ENCODE peak calls at places on chromosomes 11 and 22, in nine cellular contexts. X is HepG2, F is testis, O is A549, H is HCT116, C is uterus, I is transverse colon, U is right lobe of liver, B is body of pancreas. Y is an unnamed sample. For H3K4me1, the result is how much of the 10 kb centered on the place peaks cover.

GRCh38 chr22:42443240-42444059 is 11.2 kb upstream of the NFAM1 start:
- DNase-seq in O (peak), C (no peak), X (no peak), F (no peak), I (no peak), H (no peak), B (no peak), U (no peak), Y (no peak)

GRCh38 chr11:63666874-63667273 is 4.3 kb downstream of the ATL3 start:
- DNase-seq in U (no peak), C (no peak), I (no peak), H (no peak), F (no peak), B (no peak), X (no peak), O (no peak), Y (no peak)

GRCh38 chr11:120197977-120198376 is 12.9 kb upstream of the OAF start:
- DNase-seq in F (no peak), B (no peak), C (no peak), H (no peak), U (peak), X (peak), I (no peak), O (no peak), Y (no peak)

GRCh38 chr11:112689851-112690250 is 271.4 kb upstream of the NCAM1 start:
- DNase-seq in I (no peak), O (no peak), B (no peak), X (no peak), U (no peak), H (no peak), F (no peak), C (no peak), Y (no peak)

GRCh38 chr22:45969801-45970464 is 7.0 kb downstream of the WNT7B start:
- DNase-seq in X (no peak), B (no peak), H (no peak), U (no peak), I (no peak), O (no peak), F (no peak), C (no peak), Y (no peak)

GRCh38 chr11:3085052-3085451 is 27.8 kb upstream of the CARS1 start:
- DNase-seq in X (no peak), H (no peak), B (no peak), U (no peak), O (no peak), I (no peak), C (no peak), F (no peak), Y (no peak)

GRCh38 chr22:23401111-23401909 is 178.8 kb downstream of the IGLL1 start:
- DNase-seq in I (no peak), F (no peak), U (peak), H (no peak), X (no peak), O (no peak), B (no peak), C (no peak), Y (peak)

GRCh38 chr11:76806131-76806530 is 23.0 kb downstream of the TSKU start:
- DNase-seq in O (no peak), X (no peak), B (no peak), H (no peak), I (no peak), F (peak), U (no peak), C (no peak), Y (no peak)

GRCh38 chr11:120023120-120023519 is 114.8 kb downstream of the TRIM29 start:
- DNase-seq in B (no peak), H (no peak), F (no peak), O (no peak), X (no peak), I (no peak), C (no peak), U (no peak), Y (no peak)

GRCh38 chr11:86916330-86916729 is 38.9 kb downstream of the FZD4 start:
- DNase-seq in H (peak), F (no peak), U (no peak), C (no peak), X (no peak), B (no peak), I (no peak), O (peak), Y (no peak)

GRCh38 chr22:49212466-49212865 is 615.2 kb downstream of the BRD1 start:
- DNase-seq in U (peak), F (no peak), I (no peak), H (no peak), B (no peak), X (no peak), C (no peak), O (no peak), Y (peak)

GRCh38 chr11:125441648-125442410 is 54.2 kb downstream of the FEZ1 start:
- DNase-seq in X (no peak), U (no peak), I (no peak), C (no peak), F (no peak), H (no peak), B (no peak), O (no peak), Y (no peak)

GRCh38 chr11:125514336-125515101 is 18.5 kb upstream of the FEZ1 start:
- DNase-seq in I (peak), U (no peak), X (no peak), B (no peak), C (no peak), H (no peak), F (no peak), O (no peak), Y (no peak)

GRCh38 chr11:8333431-8334401 is 70.0 kb upstream of the LMO1 start:
- DNase-seq in I (no peak), B (no peak), O (peak), H (no peak), U (peak), C (no peak), X (no peak), F (no peak), Y (no peak)

GRCh38 chr22:36166518-36167220 is 6.1 kb upstream of the APOL3 start:
- DNase-seq in B (no peak), C (no peak), O (no peak), U (peak), I (no peak), H (no peak), F (no peak), X (no peak), Y (no peak)

GRCh38 chr22:26318975-26319374 is 110.1 kb upstream of the ASPHD2 start:
- DNase-seq in I (no peak), B (no peak), X (peak), O (no peak), U (no peak), F (no peak), H (no peak), C (no peak), Y (no peak)

GRCh38 chr11:122983438-122984185 is 2.0 kb upstream of the BSX start:
- DNase-seq in H (no peak), B (no peak), O (no peak), X (no peak), F (no peak), I (no peak), U (no peak), C (no peak), Y (no peak)

GRCh38 chr11:563066-563811 is 2.5 kb downstream of the RASSF7 start:
- DNase-seq in C (no peak), I (no peak), O (no peak), U (no peak), X (no peak), B (no peak), H (no peak), F (no peak), Y (no peak)

GRCh38 chr11:74936087-74936486 is 12.8 kb downstream of the XRRA1 start:
- DNase-seq in C (no peak), H (no peak), X (no peak), U (no peak), I (no peak), B (no peak), O (no peak), F (no peak), Y (no peak)

DNA sequence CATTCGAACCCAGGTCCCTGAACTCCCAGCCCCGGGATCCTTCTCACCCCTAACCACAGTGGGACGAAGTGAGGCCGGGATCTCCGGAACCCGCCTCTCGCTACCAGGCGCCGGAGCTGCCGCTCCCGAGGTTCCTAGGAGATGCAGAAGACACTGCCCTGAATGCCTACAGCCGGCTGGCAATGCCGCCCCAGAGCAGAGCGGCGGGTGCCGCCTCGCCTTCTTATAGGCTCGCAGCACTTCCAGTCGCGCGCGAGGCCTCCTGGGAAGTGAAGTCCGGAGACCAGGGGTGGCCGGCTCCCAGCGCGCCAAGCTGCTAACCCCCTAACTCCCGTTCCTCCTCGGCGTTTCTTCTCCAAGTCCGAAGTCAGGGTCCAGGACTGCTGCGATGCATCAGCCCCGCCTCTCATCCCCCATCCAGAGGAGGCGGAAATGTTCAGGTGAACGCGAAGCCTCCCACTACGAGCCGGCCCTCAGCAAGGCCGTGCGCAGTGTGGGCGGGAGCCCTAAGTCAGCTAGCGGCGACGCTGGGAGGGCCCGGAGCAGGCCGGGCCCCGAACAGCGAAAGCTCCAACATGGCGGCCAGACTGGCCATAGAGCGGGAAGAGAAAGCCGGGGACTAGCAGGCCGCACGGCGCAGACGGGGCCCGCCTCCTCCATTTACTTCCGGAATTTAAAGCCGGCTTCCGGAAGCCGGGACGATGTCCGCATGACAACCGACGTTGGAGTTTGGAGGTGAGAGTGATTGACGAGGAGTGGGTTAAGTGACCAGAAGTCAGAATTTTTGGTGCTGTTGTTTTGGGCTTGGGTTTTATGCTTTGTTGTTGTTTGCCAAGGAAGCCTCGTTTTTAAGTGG is at the start of the genes CYB561A3 and TMEM138:
- DNase-seq in X (peak), H (peak), O (peak), F (peak), B (peak), U (peak), I (peak), C (peak), Y (peak)
- TF ChIP-seq POLR2A in X (peak), H (peak), O (peak), F (no peak), B (peak), U (peak), I (peak), C (peak), Y (peak)

DNA sequence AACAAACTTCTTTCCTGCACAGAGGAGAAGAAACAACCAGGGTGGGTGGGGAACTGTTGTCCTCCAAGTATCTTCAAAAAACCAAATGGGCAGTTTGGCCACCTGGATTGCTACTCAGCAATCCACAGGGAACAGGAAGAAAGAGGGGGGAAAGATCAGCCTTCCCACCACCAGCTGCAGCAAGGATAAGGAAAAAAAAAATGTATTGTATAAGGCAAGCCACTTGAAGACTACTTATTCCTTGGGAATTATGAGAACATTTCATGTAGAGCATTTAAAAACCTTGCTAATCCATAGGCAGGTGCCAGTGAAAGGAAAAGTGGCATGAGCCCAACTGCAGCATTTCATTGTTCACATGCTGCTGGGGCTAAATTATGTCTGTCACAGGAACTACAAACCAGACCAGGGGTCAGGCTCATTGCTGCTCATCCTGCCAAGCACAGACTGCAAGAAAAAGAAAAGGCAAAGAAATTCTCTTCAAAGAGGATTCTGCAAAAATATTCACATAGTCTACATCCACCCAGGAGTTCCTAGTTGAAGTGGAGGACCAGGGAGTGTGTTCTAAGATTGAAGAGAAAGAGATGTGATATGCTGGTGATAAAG is 2.2 kb downstream of the RAB30 start:
- DNase-seq in I (no peak), F (no peak), B (no peak), H (no peak), U (no peak), O (no peak), C (no peak), X (no peak), Y (peak)
- H3K4me1 ChIP-seq in I (under half), F (under half), B (under half), H (under half), U (under half), O (under half), C (under half), X (half or more), Y (under half)

GRCh38 chr22:38314140-38314991 is 2.9 kb downstream of the CSNK1E start:
- DNase-seq in X (no peak), I (peak), O (no peak), C (no peak), U (no peak), H (no peak), B (no peak), F (no peak), Y (no peak)

GRCh38 chr22:38316340-38317236 is 645 bp downstream of the CSNK1E start:
- DNase-seq in O (no peak), C (peak), I (peak), B (peak), H (no peak), F (peak), X (no peak), U (peak), Y (peak)

GRCh38 chr22:38315801-38316339 is 1.4 kb downstream of the CSNK1E start:
- DNase-seq in O (no peak), B (no peak), U (no peak), X (no peak), F (no peak), I (no peak), H (no peak), C (no peak), Y (no peak)

GRCh38 chr22:38313384-38313955 is 3.8 kb downstream of the CSNK1E start:
- DNase-seq in I (peak), X (no peak), O (no peak), B (peak), H (no peak), F (no peak), U (no peak), C (peak), Y (peak)

GRCh38 chr22:38314992-38315800 is 2.0 kb downstream of the CSNK1E start:
- DNase-seq in B (peak), O (no peak), H (no peak), F (no peak), C (no peak), U (no peak), X (no peak), I (peak), Y (no peak)
- TF ChIP-seq POLR2A in B (peak), O (no peak), H (no peak), F (no peak), C (no peak), U (peak), X (no peak), I (no peak), Y (peak)

DNA sequence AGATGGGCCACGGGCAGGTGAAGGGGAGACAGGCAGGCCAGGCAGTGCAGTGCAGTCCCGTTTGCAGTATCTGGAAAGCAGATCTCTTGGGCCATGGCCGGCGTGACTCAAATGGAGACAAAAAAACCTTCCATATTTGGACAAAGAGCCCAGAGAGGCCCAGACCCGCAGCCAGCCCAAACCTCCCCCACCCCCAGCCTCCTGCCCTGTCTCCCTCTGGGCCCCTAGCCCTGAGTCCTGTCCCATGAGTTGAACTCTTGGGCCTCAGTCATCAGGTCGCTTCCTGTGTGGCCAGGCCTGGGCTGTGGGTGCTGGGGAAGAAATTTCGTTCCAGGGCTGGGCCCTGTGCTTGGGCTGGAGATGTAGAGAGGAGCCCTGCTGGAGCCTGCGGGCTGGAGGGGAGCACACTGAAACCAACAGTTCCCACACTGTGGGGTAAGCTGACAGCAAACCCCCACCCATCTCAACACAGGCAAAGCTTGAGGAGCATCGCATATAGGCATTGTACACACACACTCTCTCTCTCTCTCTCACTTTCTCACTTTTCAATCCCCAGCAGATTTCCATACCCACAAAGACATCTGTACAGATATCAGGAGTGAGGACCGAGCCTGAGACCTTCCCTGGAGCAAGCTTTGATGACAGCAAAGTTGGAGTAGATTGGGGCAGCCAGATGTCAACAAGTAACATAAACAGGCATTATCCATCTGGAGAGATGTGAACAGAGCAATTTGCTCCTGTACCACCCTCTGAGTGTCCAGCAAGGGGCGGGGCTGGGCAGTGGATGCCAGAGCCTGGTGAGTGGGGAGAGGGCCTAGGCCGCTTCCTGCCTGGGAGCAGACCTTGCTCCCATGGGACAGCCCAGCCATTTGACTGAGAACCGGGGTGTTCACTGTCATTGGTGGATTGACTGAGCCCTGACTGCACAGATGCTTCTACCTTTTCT is 17.2 kb downstream of the ARHGEF17 start:
- DNase-seq in H (no peak), U (no peak), X (peak), I (no peak), F (no peak), B (no peak), C (peak), O (no peak), Y (no peak)
- H3K4me1 ChIP-seq in H (under half), U (under half), X (half or more), I (half or more), F (half or more), B (under half), C (under half), O (under half), Y (under half)

DNA sequence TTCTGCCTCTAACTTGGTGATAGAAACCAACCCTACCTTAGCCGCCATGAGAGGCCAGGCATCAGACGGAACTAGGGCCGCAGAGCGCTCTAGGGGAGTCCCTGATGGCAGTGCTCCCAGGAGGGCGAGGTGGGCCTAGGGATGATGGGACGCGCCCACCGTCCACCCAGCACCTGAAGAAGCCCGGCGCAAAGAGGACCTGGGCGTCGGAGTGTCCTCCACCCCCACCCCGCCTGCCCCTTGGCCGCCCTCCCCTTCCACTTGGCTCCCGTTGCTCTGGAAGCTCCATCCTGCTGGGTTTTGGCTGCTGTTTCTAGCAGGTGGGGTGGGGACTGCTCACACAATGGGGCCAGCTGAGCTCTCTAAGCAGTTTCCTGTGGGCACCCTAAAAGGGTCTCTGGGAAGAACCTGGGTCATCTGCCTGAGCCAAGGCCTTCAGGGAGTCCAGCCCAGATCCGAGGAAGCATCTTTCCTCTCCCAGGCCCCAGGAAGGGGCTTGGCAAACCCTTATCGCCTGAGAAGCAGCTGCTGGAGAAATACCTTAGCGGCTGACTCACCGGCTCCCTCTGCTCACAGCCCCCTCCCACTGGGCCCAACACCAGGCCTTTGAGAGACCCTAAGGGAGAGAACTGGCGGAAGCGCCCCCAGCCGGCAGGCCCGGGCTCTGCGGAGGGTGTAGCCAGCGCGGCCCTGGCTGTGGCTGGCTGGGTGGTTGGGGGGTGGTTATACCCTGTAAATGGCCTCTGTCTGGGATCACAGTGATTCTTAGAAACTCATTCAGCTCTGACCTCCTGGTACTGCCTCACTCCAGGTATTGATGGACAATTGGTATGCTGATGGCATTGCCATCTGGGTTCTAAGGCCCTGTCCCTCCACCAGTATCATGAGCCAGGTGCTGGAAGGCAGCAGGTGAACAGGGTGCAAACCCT is 19.3 kb downstream of the CREB3L1 start:
- DNase-seq in F (peak), B (peak), C (peak), O (no peak), X (no peak), H (no peak), I (no peak), U (peak), Y (peak)
- TF ChIP-seq POLR2A in F (no peak), B (no peak), C (no peak), O (no peak), X (no peak), H (no peak), I (no peak), U (no peak), Y (no peak)

GRCh38 chr11:83938148-83938547 is 652.0 kb upstream of the CCDC90B start:
- DNase-seq in U (no peak), B (no peak), H (no peak), I (no peak), X (no peak), F (no peak), O (no peak), C (no peak), Y (no peak)
- H3K4me1 ChIP-seq in U (under half), B (under half), H (under half), I (under half), X (under half), F (under half), O (under half), C (under half), Y (under half)

DNA sequence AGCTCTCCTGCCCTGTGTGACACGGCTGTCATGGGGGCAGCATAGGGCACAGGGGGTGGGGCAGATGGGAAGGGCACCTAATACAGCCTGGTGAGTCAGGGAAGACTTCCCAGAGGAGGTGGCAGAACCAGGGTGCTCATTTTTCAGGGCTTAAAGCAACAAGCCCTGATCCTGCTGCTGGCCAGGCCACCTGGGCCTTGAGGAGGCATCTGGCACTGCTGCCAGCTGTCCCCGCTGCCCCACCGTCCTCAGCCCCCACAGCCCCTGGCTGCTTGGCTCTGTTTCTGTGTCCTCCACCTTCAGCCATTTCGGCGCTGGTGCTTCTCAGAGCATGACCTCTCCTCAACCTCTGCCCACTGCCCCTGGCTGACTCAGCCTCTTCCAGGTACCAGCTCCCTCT is 4.3 kb downstream of the MAP3K11 start:
- DNase-seq in O (no peak), I (no peak), C (no peak), H (no peak), U (no peak), X (no peak), B (no peak), F (no peak), Y (no peak)
- TF ChIP-seq POLR2A in O (no peak), I (no peak), C (no peak), H (no peak), U (no peak), X (no peak), B (no peak), F (no peak), Y (no peak)